ENCODE peak calls at places on chromosomes 1 and 21, in eight cellular contexts. S is dorsolateral prefrontal cortex, U is left lung, Q is Calu3, W is mucosa of descending colon, Y is GM23338, M is Caco-2, O is B cell. G is an unnamed sample.

GRCh38 chr21:30620080-30620479 is 347 bp upstream of the KRTAP20-4 start:
- DNase-seq in Y (no peak), U (no peak), O (no peak), W (no peak), Q (no peak), M (no peak), S (no peak), G (no peak)

GRCh38 chr21:45414396-45415187 is 9.6 kb downstream of the COL18A1 start:
- DNase-seq in U (no peak), S (no peak), O (no peak), Q (no peak), M (no peak), W (no peak), Y (no peak), G (no peak)

GRCh38 chr1:59081181-59081580 is 215.7 kb upstream of the FGGY start:
- DNase-seq in U (no peak), M (no peak), S (no peak), Y (no peak), Q (no peak), O (no peak), W (no peak), G (no peak)

GRCh38 chr1:46646331-46646730 is 21.8 kb downstream of the ATPAF1 start:
- DNase-seq in O (no peak), W (no peak), Y (no peak), U (no peak), M (no peak), S (no peak), Q (no peak), G (no peak)

GRCh38 chr1:232464325-232464724 is 165.6 kb downstream of the SIPA1L2 start:
- DNase-seq in W (no peak), Q (no peak), U (no peak), S (no peak), M (no peak), Y (no peak), O (no peak), G (no peak)

GRCh38 chr21:28396421-28396820 is 596.3 kb downstream of the LTN1 start:
- DNase-seq in S (no peak), U (no peak), O (no peak), W (no peak), Y (no peak), Q (no peak), M (no peak), G (no peak)

GRCh38 chr1:23792151-23792945 is 1.4 kb downstream of the LYPLA2 start:
- DNase-seq in W (no peak), M (no peak), Y (peak), O (no peak), Q (no peak), S (no peak), U (no peak), G (no peak)

GRCh38 chr1:54404939-54405880 is 984 bp downstream of the SSBP3 start:
- DNase-seq in W (peak), O (peak), S (no peak), Q (peak), Y (peak), U (peak), M (no peak), G (peak)

GRCh38 chr1:9166289-9167235 is 37.7 kb upstream of the GPR157 start:
- DNase-seq in W (no peak), O (no peak), M (no peak), S (no peak), U (no peak), Q (no peak), Y (no peak), G (no peak)

GRCh38 chr1:68213843-68214242 is 18.5 kb downstream of the WLS start:
- DNase-seq in W (peak), U (peak), S (no peak), O (no peak), Y (no peak), Q (no peak), M (no peak), G (no peak)

GRCh38 chr21:22993822-22994574 is 1995.8 kb downstream of the NCAM2 start:
- DNase-seq in W (no peak), S (no peak), M (no peak), O (no peak), Y (no peak), Q (no peak), U (no peak), G (no peak)
- TF ChIP-seq CTCF in W (no peak), S (no peak), M (no peak), O (no peak), Y (peak), Q (no peak), U (no peak), G (no peak)

GRCh38 chr1:1899266-1899966 is 8.5 kb upstream of the GNB1 start:
- DNase-seq in U (no peak), O (peak), S (no peak), W (no peak), M (no peak), Y (no peak), Q (peak), G (no peak)
- TF ChIP-seq CTCF in U (no peak), O (no peak), S (no peak), W (no peak), M (no peak), Y (no peak), Q (no peak), G (no peak)

DNA sequence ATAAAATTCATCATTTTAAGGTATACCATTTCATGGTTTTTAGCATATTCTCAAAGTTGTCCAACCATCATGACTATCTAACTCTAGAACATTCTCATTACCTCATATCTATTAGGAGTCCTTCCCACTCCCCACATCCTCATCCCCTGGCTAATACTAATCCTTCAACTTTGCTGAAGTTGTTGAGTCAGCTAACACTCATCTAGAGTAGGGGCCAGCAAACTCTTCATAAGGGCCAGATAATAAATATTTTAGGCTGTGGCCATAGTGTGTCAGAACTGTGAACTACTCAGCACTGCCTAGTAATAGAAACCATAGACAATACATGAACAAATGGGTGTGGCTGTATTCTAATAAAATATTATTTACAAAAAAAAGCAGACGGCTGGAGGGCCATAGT is 43.0 kb downstream of the TOR3A start:
- DNase-seq in S (no peak), W (no peak), O (no peak), Q (no peak), Y (no peak), M (no peak), U (no peak), G (no peak)
- TF ChIP-seq CTCF in S (no peak), W (no peak), O (no peak), Q (no peak), Y (no peak), M (no peak), U (no peak), G (no peak)

DNA sequence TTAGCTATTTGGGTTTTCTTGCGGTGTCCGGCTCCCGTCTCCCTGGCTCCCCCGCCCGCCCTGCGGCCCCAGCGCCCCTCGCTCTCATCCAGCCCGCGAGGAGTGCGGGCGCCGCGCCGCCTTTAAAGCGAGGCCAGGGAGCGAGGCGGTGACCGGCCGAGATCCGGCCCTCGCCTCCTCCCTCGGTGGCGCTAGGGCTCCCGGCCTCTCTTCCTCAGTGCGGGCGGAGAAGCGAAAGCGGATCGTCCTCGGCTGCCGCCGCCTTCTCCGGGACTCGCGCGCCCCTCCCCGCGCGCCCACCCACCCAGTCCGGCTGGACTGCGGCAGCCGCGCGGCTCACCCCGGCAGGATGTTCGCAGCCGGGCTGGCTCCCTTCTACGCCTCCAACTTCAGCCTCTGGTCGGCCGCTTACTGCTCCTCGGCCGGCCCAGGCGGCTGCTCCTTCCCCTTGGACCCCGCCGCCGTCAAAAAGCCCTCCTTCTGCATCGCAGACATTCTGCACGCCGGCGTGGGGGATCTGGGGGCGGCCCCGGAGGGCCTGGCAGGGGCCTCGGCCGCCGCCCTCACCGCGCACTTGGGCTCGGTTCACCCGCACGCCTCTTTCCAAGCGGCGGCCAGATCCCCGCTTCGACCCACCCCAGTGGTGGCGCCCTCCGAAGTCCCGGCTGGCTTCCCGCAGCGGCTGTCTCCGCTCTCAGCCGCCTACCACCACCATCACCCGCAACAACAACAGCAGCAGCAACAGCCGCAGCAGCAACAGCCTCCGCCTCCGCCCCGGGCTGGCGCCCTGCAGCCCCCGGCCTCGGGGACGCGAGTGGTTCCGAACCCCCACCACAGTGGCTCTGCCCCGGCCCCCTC is 495 bp downstream of the HLX start:
- DNase-seq in Q (peak), M (peak), U (no peak), O (peak), W (peak), Y (peak), S (no peak), G (no peak)
- TF ChIP-seq CTCF in Q (no peak), M (no peak), U (no peak), O (no peak), W (no peak), Y (no peak), S (no peak), G (no peak)

GRCh38 chr21:37257526-37257966 is 9.6 kb downstream of the VPS26C start:
- DNase-seq in S (no peak), U (peak), W (peak), Q (peak), Y (peak), M (peak), O (no peak), G (peak)
- TF ChIP-seq CTCF in S (no peak), U (no peak), W (no peak), Q (no peak), Y (no peak), M (no peak), O (no peak), G (no peak)

GRCh38 chr1:17572264-17572985 is 32.9 kb downstream of the ARHGEF10L start:
- DNase-seq in M (peak), W (peak), S (no peak), O (peak), Q (no peak), U (no peak), Y (peak), G (no peak)
- TF ChIP-seq CTCF in M (peak), W (no peak), S (no peak), O (peak), Q (no peak), U (peak), Y (peak), G (no peak)